ENCODE peak calls at places on chromosomes 2 and 18, in ten cellular contexts. V is lower lobe of right lung; E is activated CD8-positive, alpha-beta T cell treated with anti-CD3 and anti-CD28 coated beads for 36 hours; Y is mesothelial cell of epicardium; N is CD8-positive, alpha-beta T cell; A is fibroblast of lung; I is omental fat pad; O is heart right ventricle; B is epithelial cell of proximal tubule; R is Caco-2. C is an unnamed sample.

GRCh38 chr2:233414273-233414654 is 60.0 kb downstream of the DGKD start:
- DNase-seq in V (no peak), E (no peak), Y (no peak), N (no peak), A (no peak), I (no peak), O (peak), B (no peak), R (no peak), C (no peak)

GRCh38 chr2:160666019-160666676 is 172.5 kb upstream of the RBMS1 start:
- DNase-seq in V (no peak), E (no peak), Y (no peak), N (no peak), A (peak), I (no peak), O (peak), B (peak), R (no peak), C (no peak)

GRCh38 chr2:30915485-30915884 is 108.2 kb upstream of the CAPN13 start:
- DNase-seq in V (peak), E (peak), Y (peak), N (no peak), A (no peak), I (no peak), O (peak), B (no peak), R (peak), C (no peak)

GRCh38 chr2:54166121-54166773 is 50.8 kb downstream of the ACYP2 start:
- DNase-seq in V (no peak), E (no peak), Y (no peak), N (no peak), A (no peak), I (no peak), O (no peak), B (no peak), R (no peak), C (no peak)

GRCh38 chr2:79253375-79253774 is 93.8 kb upstream of the REG3A start:
- DNase-seq in V (no peak), E (no peak), Y (no peak), N (no peak), A (no peak), I (no peak), O (no peak), B (no peak), R (no peak), C (no peak)

GRCh38 chr2:3107567-3107966 is 270.1 kb downstream of the EIPR1 start:
- DNase-seq in V (no peak), E (no peak), Y (peak), N (no peak), A (no peak), I (no peak), O (no peak), B (no peak), R (no peak), C (no peak)

GRCh38 chr2:112674229-112674628 is 28.5 kb downstream of the SLC20A1 start:
- DNase-seq in V (peak), E (no peak), Y (no peak), N (no peak), A (peak), I (no peak), O (peak), B (no peak), R (no peak), C (no peak)

GRCh38 chr2:24635181-24635580 is 144.1 kb downstream of the NCOA1 start:
- DNase-seq in V (no peak), E (no peak), Y (no peak), N (no peak), A (no peak), I (no peak), O (no peak), B (peak), R (no peak), C (no peak)

GRCh38 chr18:36199691-36200295 is 12.5 kb downstream of the MOCOS start:
- DNase-seq in V (no peak), E (no peak), Y (no peak), N (no peak), A (no peak), I (no peak), O (no peak), B (no peak), R (no peak), C (no peak)

GRCh38 chr2:190110699-190111098 is 48.2 kb upstream of the MSTN start:
- DNase-seq in V (no peak), E (no peak), Y (no peak), N (no peak), A (no peak), I (no peak), O (no peak), B (no peak), R (no peak), C (no peak)

GRCh38 chr2:222709191-222709891 is 37.9 kb downstream of the MOGAT1 start:
- DNase-seq in V (peak), E (peak), Y (peak), N (no peak), A (peak), I (peak), O (peak), B (no peak), R (peak), C (no peak)

GRCh38 chr2:112938904-112939303 is 27.9 kb downstream of the IL37 start:
- DNase-seq in V (no peak), E (peak), Y (no peak), N (no peak), A (no peak), I (no peak), O (no peak), B (peak), R (no peak), C (no peak)

GRCh38 chr2:53170463-53170862 is 597.1 kb upstream of the CHAC2 start:
- DNase-seq in V (no peak), E (no peak), Y (no peak), N (no peak), A (peak), I (no peak), O (no peak), B (no peak), R (no peak), C (no peak)

GRCh38 chr2:212135739-212136138 is 402.9 kb downstream of the ERBB4 start:
- DNase-seq in V (no peak), E (no peak), Y (no peak), N (no peak), A (no peak), I (no peak), O (no peak), B (no peak), R (no peak), C (no peak)

GRCh38 chr2:200763422-200763821 is 48.3 kb upstream of the BZW1 start:
- DNase-seq in V (no peak), E (no peak), Y (no peak), N (no peak), A (no peak), I (no peak), O (no peak), B (no peak), R (no peak), C (no peak)

GRCh38 chr2:143968360-143968759 is 551.6 kb downstream of the ZEB2 start:
- DNase-seq in V (no peak), E (peak), Y (no peak), N (no peak), A (no peak), I (no peak), O (no peak), B (no peak), R (no peak), C (no peak)

GRCh38 chr2:226799211-226799975 is at the start of gene IRS1:
- DNase-seq in V (peak), E (peak), Y (peak), N (peak), A (peak), I (no peak), O (peak), B (no peak), R (peak), C (no peak)

GRCh38 chr2:226799976-226800940 is 638 bp upstream of the IRS1 start:
- DNase-seq in V (peak), E (peak), Y (no peak), N (no peak), A (peak), I (no peak), O (peak), B (no peak), R (no peak), C (no peak)

GRCh38 chr2:226797989-226798421 is 1.6 kb downstream of the IRS1 start:
- DNase-seq in V (peak), E (no peak), Y (no peak), N (no peak), A (peak), I (no peak), O (peak), B (no peak), R (no peak), C (no peak)

GRCh38 chr2:226797289-226797988 is 2.2 kb downstream of the IRS1 start:
- DNase-seq in V (peak), E (peak), Y (peak), N (no peak), A (peak), I (no peak), O (peak), B (no peak), R (no peak), C (peak)

GRCh38 chr2:226798422-226799210 is 1.0 kb downstream of the IRS1 start:
- DNase-seq in V (peak), E (peak), Y (peak), N (peak), A (peak), I (no peak), O (peak), B (no peak), R (no peak), C (no peak)
- TF ChIP-seq CTCF in V (no peak), E (no peak), Y (no peak), N (peak), A (peak), I (no peak), O (no peak), B (peak), R (no peak), C (no peak)

GRCh38 chr2:8539743-8540551 is 141.9 kb upstream of the ID2 start:
- DNase-seq in V (peak), E (no peak), Y (peak), N (no peak), A (no peak), I (no peak), O (peak), B (no peak), R (peak), C (no peak)
- TF ChIP-seq CTCF in V (no peak), E (no peak), Y (no peak), N (no peak), A (no peak), I (no peak), O (no peak), B (peak), R (peak), C (no peak)

GRCh38 chr2:240622631-240623235 is 2.5 kb upstream of the GPR35 start:
- DNase-seq in V (peak), E (peak), Y (no peak), N (peak), A (peak), I (no peak), O (no peak), B (no peak), R (no peak), C (no peak)
- TF ChIP-seq CTCF in V (no peak), E (no peak), Y (no peak), N (no peak), A (no peak), I (no peak), O (no peak), B (no peak), R (no peak), C (no peak)

GRCh38 chr2:59449264-59449663 is 1104.2 kb downstream of the BCL11A start:
- DNase-seq in V (no peak), E (no peak), Y (no peak), N (no peak), A (no peak), I (no peak), O (no peak), B (no peak), R (no peak), C (no peak)
- TF ChIP-seq CTCF in V (no peak), E (no peak), Y (no peak), N (no peak), A (no peak), I (no peak), O (no peak), B (peak), R (no peak), C (peak)